ENCODE peak calls at places on chromosomes 11 and 22, in six cellular contexts. One of them, this sample, is unnamed. For H3K27me3, the result is how much of the 10 kb centered on the place peaks cover.

GRCh38 chr22:29449296-29449863 is 11.0 kb downstream of the RFPL1 start:
- DNase-seq in psoas muscle: no peak
- DNase-seq in esophagus squamous epithelium: no peak
- DNase-seq in heart right ventricle: no peak
- DNase-seq in IMR-90: no peak
- DNase-seq in keratinocyte: no peak
- DNase-seq in this sample: no peak

GRCh38 chr11:84558085-84558905 is 1068.8 kb downstream of the DLG2 start:
- DNase-seq in keratinocyte: peak
- DNase-seq in IMR-90: peak
- DNase-seq in psoas muscle: no peak
- DNase-seq in heart right ventricle: no peak
- DNase-seq in esophagus squamous epithelium: no peak
- DNase-seq in this sample: no peak

GRCh38 chr11:68684385-68685356 is at the start of gene GAL:
- DNase-seq in esophagus squamous epithelium: no peak
- DNase-seq in heart right ventricle: no peak
- DNase-seq in keratinocyte: no peak
- DNase-seq in IMR-90: no peak
- DNase-seq in psoas muscle: no peak
- DNase-seq in this sample: no peak

GRCh38 chr11:27158763-27159679 is 118.4 kb downstream of the BBOX1 start:
- DNase-seq in IMR-90: peak
- DNase-seq in psoas muscle: peak
- DNase-seq in esophagus squamous epithelium: no peak
- DNase-seq in keratinocyte: peak
- DNase-seq in heart right ventricle: no peak
- DNase-seq in this sample: peak

GRCh38 chr11:24592342-24592741 is 95.5 kb downstream of the LUZP2 start:
- DNase-seq in psoas muscle: no peak
- DNase-seq in heart right ventricle: no peak
- DNase-seq in keratinocyte: no peak
- DNase-seq in IMR-90: peak
- DNase-seq in esophagus squamous epithelium: no peak
- DNase-seq in this sample: no peak

GRCh38 chr22:31130873-31131272 is 8.1 kb downstream of the INPP5J start:
- DNase-seq in psoas muscle: no peak
- DNase-seq in IMR-90: no peak
- DNase-seq in heart right ventricle: no peak
- DNase-seq in keratinocyte: no peak
- DNase-seq in esophagus squamous epithelium: no peak
- DNase-seq in this sample: no peak

GRCh38 chr11:109783017-109783416 is 310.2 kb upstream of the ZC3H12C start:
- DNase-seq in esophagus squamous epithelium: no peak
- DNase-seq in keratinocyte: no peak
- DNase-seq in psoas muscle: no peak
- DNase-seq in IMR-90: no peak
- DNase-seq in heart right ventricle: no peak
- DNase-seq in this sample: no peak

GRCh38 chr11:8023831-8024555 is 36.9 kb downstream of the EIF3F start:
- DNase-seq in psoas muscle: no peak
- DNase-seq in esophagus squamous epithelium: no peak
- DNase-seq in keratinocyte: no peak
- DNase-seq in heart right ventricle: no peak
- DNase-seq in IMR-90: peak
- DNase-seq in this sample: no peak

GRCh38 chr11:20026629-20027545 is 133.4 kb downstream of the DBX1 start:
- DNase-seq in keratinocyte: no peak
- DNase-seq in IMR-90: no peak
- DNase-seq in esophagus squamous epithelium: no peak
- DNase-seq in psoas muscle: no peak
- DNase-seq in heart right ventricle: no peak
- DNase-seq in this sample: no peak

GRCh38 chr11:926341-926916 is 759 bp downstream of the AP2A2 start:
- DNase-seq in psoas muscle: peak
- DNase-seq in IMR-90: peak
- DNase-seq in keratinocyte: no peak
- DNase-seq in esophagus squamous epithelium: no peak
- DNase-seq in heart right ventricle: no peak
- DNase-seq in this sample: no peak

GRCh38 chr11:109680127-109680526 is 258.1 kb downstream of the C11orf87 start:
- DNase-seq in IMR-90: peak
- DNase-seq in heart right ventricle: no peak
- DNase-seq in keratinocyte: no peak
- DNase-seq in esophagus squamous epithelium: no peak
- DNase-seq in psoas muscle: no peak
- DNase-seq in this sample: no peak

GRCh38 chr22:28417426-28417825 is 262.2 kb downstream of the TTC28 start:
- DNase-seq in psoas muscle: no peak
- DNase-seq in IMR-90: no peak
- DNase-seq in heart right ventricle: no peak
- DNase-seq in keratinocyte: no peak
- DNase-seq in esophagus squamous epithelium: no peak
- DNase-seq in this sample: no peak

GRCh38 chr22:46895753-46896152 is 133.3 kb downstream of the TBC1D22A start:
- DNase-seq in esophagus squamous epithelium: no peak
- DNase-seq in keratinocyte: no peak
- DNase-seq in IMR-90: no peak
- DNase-seq in heart right ventricle: no peak
- DNase-seq in psoas muscle: no peak
- DNase-seq in this sample: no peak

GRCh38 chr22:27771637-27772369 is 29.8 kb downstream of the MN1 start:
- DNase-seq in IMR-90: no peak
- DNase-seq in keratinocyte: no peak
- DNase-seq in psoas muscle: no peak
- DNase-seq in esophagus squamous epithelium: no peak
- DNase-seq in heart right ventricle: no peak
- DNase-seq in this sample: no peak

GRCh38 chr11:28123151-28123571 is 15.0 kb downstream of the METTL15 start:
- DNase-seq in heart right ventricle: no peak
- DNase-seq in keratinocyte: no peak
- DNase-seq in psoas muscle: no peak
- DNase-seq in IMR-90: peak
- DNase-seq in esophagus squamous epithelium: no peak
- DNase-seq in this sample: no peak

GRCh38 chr22:20760084-20760483 is 13.8 kb upstream of the SERPIND1 start:
- DNase-seq in IMR-90: no peak
- DNase-seq in keratinocyte: no peak
- DNase-seq in heart right ventricle: no peak
- DNase-seq in esophagus squamous epithelium: no peak
- DNase-seq in psoas muscle: no peak
- DNase-seq in this sample: no peak

GRCh38 chr22:37325024-37325395 is 42.7 kb downstream of the CYTH4 start:
- DNase-seq in heart right ventricle: no peak
- DNase-seq in esophagus squamous epithelium: no peak
- DNase-seq in psoas muscle: no peak
- DNase-seq in IMR-90: no peak
- DNase-seq in keratinocyte: no peak
- DNase-seq in this sample: no peak
- H3K4me3 ChIP-seq in heart right ventricle: no peak
- H3K4me3 ChIP-seq in esophagus squamous epithelium: no peak
- H3K4me3 ChIP-seq in psoas muscle: no peak
- H3K4me3 ChIP-seq in IMR-90: no peak
- H3K4me3 ChIP-seq in keratinocyte: no peak
- H3K4me3 ChIP-seq in this sample: no peak

GRCh38 chr11:61960532-61960931 is 6.9 kb downstream of the FTH1 start:
- DNase-seq in keratinocyte: no peak
- DNase-seq in heart right ventricle: no peak
- DNase-seq in IMR-90: no peak
- DNase-seq in esophagus squamous epithelium: no peak
- DNase-seq in psoas muscle: no peak
- DNase-seq in this sample: no peak

GRCh38 chr11:61963282-61964057 is 4.0 kb downstream of the FTH1 start:
- DNase-seq in psoas muscle: no peak
- DNase-seq in keratinocyte: no peak
- DNase-seq in IMR-90: peak
- DNase-seq in heart right ventricle: no peak
- DNase-seq in esophagus squamous epithelium: no peak
- DNase-seq in this sample: peak

GRCh38 chr11:61963016-61963281 is 4.5 kb downstream of the FTH1 start:
- DNase-seq in keratinocyte: no peak
- DNase-seq in IMR-90: peak
- DNase-seq in psoas muscle: no peak
- DNase-seq in esophagus squamous epithelium: no peak
- DNase-seq in heart right ventricle: no peak
- DNase-seq in this sample: no peak

GRCh38 chr11:61961570-61962212 is 5.7 kb downstream of the FTH1 start:
- DNase-seq in heart right ventricle: peak
- DNase-seq in psoas muscle: peak
- DNase-seq in keratinocyte: no peak
- DNase-seq in esophagus squamous epithelium: no peak
- DNase-seq in IMR-90: no peak
- DNase-seq in this sample: no peak

GRCh38 chr11:61962213-61963015 is 5.0 kb downstream of the FTH1 start:
- DNase-seq in IMR-90: no peak
- DNase-seq in keratinocyte: no peak
- DNase-seq in esophagus squamous epithelium: no peak
- DNase-seq in heart right ventricle: no peak
- DNase-seq in psoas muscle: no peak
- DNase-seq in this sample: no peak
- H3K27ac ChIP-seq in IMR-90: no peak
- H3K27ac ChIP-seq in keratinocyte: no peak
- H3K27ac ChIP-seq in esophagus squamous epithelium: peak
- H3K27ac ChIP-seq in heart right ventricle: peak
- H3K27ac ChIP-seq in psoas muscle: peak
- H3K27ac ChIP-seq in this sample: no peak

GRCh38 chr22:22369962-22370265 is 125.3 kb downstream of the VPREB1 start:
- DNase-seq in psoas muscle: no peak
- DNase-seq in keratinocyte: no peak
- DNase-seq in esophagus squamous epithelium: no peak
- DNase-seq in heart right ventricle: no peak
- DNase-seq in IMR-90: no peak
- DNase-seq in this sample: no peak

GRCh38 chr22:22368516-22368915 is 123.9 kb downstream of the VPREB1 start:
- DNase-seq in IMR-90: no peak
- DNase-seq in keratinocyte: no peak
- DNase-seq in psoas muscle: no peak
- DNase-seq in esophagus squamous epithelium: no peak
- DNase-seq in heart right ventricle: no peak
- DNase-seq in this sample: no peak

GRCh38 chr22:22374163-22374562 is 129.6 kb downstream of the VPREB1 start:
- DNase-seq in keratinocyte: no peak
- DNase-seq in IMR-90: no peak
- DNase-seq in psoas muscle: no peak
- DNase-seq in esophagus squamous epithelium: no peak
- DNase-seq in heart right ventricle: no peak
- DNase-seq in this sample: no peak

GRCh38 chr22:22372063-22372462 is 127.5 kb downstream of the VPREB1 start:
- DNase-seq in psoas muscle: no peak
- DNase-seq in heart right ventricle: no peak
- DNase-seq in keratinocyte: no peak
- DNase-seq in IMR-90: no peak
- DNase-seq in esophagus squamous epithelium: no peak
- DNase-seq in this sample: no peak

DNA sequence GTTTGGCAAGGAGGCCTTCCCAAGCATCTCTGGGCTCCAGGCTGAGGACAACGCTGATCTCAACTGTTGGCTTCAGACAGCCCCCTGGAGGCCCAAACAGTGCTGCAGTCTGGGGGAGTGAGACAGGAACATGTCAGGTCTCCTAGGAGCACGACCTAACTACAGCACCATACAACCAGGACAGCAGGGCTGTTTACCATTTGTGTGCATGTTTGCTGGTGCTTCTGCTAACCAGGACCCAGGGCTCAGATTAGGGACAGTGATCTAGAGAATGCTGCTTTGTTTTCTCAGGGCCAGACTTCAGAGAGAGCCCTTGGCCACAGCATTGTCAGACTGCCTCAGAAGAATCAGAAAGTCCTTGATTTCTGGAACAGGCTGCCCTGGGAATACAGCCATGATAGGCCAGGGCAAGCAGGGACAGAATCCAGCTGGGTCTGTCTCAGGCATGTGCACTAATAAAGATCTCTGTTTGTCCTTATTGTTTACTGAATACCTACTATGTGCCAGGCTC is 126.5 kb downstream of the VPREB1 start:
- DNase-seq in psoas muscle: no peak
- DNase-seq in keratinocyte: no peak
- DNase-seq in esophagus squamous epithelium: no peak
- DNase-seq in IMR-90: no peak
- DNase-seq in heart right ventricle: peak
- DNase-seq in this sample: no peak
- H3K27me3 ChIP-seq in psoas muscle: under half
- H3K27me3 ChIP-seq in keratinocyte: under half
- H3K27me3 ChIP-seq in esophagus squamous epithelium: under half
- H3K27me3 ChIP-seq in IMR-90: under half
- H3K27me3 ChIP-seq in heart right ventricle: under half
- H3K27me3 ChIP-seq in this sample: under half

GRCh38 chr11:2691355-2691761 is 8.4 kb downstream of the KCNQ1OT1 start:
- DNase-seq in psoas muscle: no peak
- DNase-seq in IMR-90: no peak
- DNase-seq in heart right ventricle: no peak
- DNase-seq in esophagus squamous epithelium: no peak
- DNase-seq in keratinocyte: no peak
- DNase-seq in this sample: no peak

GRCh38 chr11:2690596-2691354 is 9.0 kb downstream of the KCNQ1OT1 start:
- DNase-seq in psoas muscle: no peak
- DNase-seq in keratinocyte: no peak
- DNase-seq in esophagus squamous epithelium: no peak
- DNase-seq in heart right ventricle: no peak
- DNase-seq in IMR-90: no peak
- DNase-seq in this sample: no peak

GRCh38 chr11:2693271-2693833 is 6.4 kb downstream of the KCNQ1OT1 start:
- DNase-seq in keratinocyte: no peak
- DNase-seq in psoas muscle: no peak
- DNase-seq in esophagus squamous epithelium: no peak
- DNase-seq in heart right ventricle: no peak
- DNase-seq in IMR-90: no peak
- DNase-seq in this sample: no peak

GRCh38 chr11:2693851-2694261 is 5.9 kb downstream of the KCNQ1OT1 start:
- DNase-seq in keratinocyte: no peak
- DNase-seq in IMR-90: no peak
- DNase-seq in psoas muscle: no peak
- DNase-seq in heart right ventricle: no peak
- DNase-seq in esophagus squamous epithelium: no peak
- DNase-seq in this sample: no peak

DNA sequence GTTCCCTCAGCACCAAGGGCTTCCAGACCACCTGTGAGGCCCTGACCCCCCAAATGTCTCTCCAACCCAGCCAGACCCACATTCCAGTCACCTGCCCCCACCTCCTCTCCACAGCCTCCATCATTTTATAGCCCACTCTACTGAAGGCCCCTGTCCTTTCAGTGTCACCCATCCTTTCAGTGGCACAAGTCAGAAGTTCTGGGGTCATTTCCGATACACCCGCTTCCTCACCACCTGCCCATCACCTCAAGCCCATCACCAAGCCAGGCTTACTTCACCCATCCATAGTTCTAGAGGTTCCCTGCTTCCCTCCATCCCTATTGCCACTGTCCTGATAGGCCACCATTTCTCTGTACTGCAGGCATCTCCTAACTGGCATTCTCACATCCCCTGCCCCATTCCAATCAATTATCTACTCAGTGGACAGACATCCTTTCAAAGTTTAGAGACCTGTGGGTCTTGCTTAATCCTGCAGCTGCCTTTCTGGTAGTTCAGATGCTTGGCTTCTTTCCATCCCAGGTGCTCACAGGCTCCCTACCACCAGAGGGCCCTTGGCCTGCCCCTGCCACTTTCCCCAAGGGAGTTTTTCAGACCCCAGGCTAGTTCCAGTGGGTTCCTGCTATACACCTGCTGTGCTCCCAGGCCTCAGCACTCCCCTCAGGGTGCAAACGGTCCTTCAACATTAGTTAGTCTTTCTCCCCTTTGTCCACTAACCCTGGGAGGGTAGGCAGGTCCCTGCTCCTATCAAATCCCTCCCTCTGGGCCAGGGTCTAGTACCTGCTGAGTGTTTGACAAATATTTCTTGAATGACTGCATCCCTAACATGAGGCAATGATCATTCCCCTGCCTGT is 7.6 kb downstream of the KCNQ1OT1 start:
- DNase-seq in esophagus squamous epithelium: no peak
- DNase-seq in keratinocyte: no peak
- DNase-seq in psoas muscle: no peak
- DNase-seq in IMR-90: no peak
- DNase-seq in heart right ventricle: no peak
- DNase-seq in this sample: no peak
- H3K4me3 ChIP-seq in esophagus squamous epithelium: no peak
- H3K4me3 ChIP-seq in keratinocyte: no peak
- H3K4me3 ChIP-seq in psoas muscle: no peak
- H3K4me3 ChIP-seq in IMR-90: no peak
- H3K4me3 ChIP-seq in heart right ventricle: no peak
- H3K4me3 ChIP-seq in this sample: no peak

This sample was measured in CD4-positive, CD25-positive, alpha-beta regulatory T cell.